ENCODE peak calls at places on chromosomes 4 and X, in four cellular contexts. One of them, this sample, is unnamed. For H3K4me1, the result is how much of the 10 kb centered on the place peaks cover.

GRCh38 chr4:139988863-139989765 is 164.9 kb downstream of the MAML3 start:
- DNase-seq in psoas muscle: peak
- DNase-seq in left ventricle myocardium inferior: no peak
- DNase-seq in stomach: peak
- DNase-seq in this sample: no peak

GRCh38 chr4:37662861-37663390 is 23.2 kb downstream of the RELL1 start:
- DNase-seq in psoas muscle: no peak
- DNase-seq in left ventricle myocardium inferior: peak
- DNase-seq in stomach: no peak
- DNase-seq in this sample: no peak

GRCh38 chr4:100894339-100894870 is 376.6 kb upstream of the EMCN start:
- DNase-seq in psoas muscle: no peak
- DNase-seq in left ventricle myocardium inferior: no peak
- DNase-seq in stomach: no peak
- DNase-seq in this sample: no peak

GRCh38 chr4:102535398-102536082 is 34.4 kb downstream of the NFKB1 start:
- DNase-seq in psoas muscle: no peak
- DNase-seq in left ventricle myocardium inferior: no peak
- DNase-seq in stomach: no peak
- DNase-seq in this sample: no peak

GRCh38 chr4:156906325-156906724 is 65.3 kb downstream of the PDGFC start:
- DNase-seq in psoas muscle: no peak
- DNase-seq in left ventricle myocardium inferior: no peak
- DNase-seq in stomach: no peak
- DNase-seq in this sample: no peak

GRCh38 chrX:24339911-24340310 is 20.5 kb upstream of the SUPT20HL1 start:
- DNase-seq in psoas muscle: no peak
- DNase-seq in left ventricle myocardium inferior: no peak
- DNase-seq in stomach: no peak
- DNase-seq in this sample: no peak

GRCh38 chr4:81602853-81603252 is 131.1 kb upstream of the RASGEF1B start:
- DNase-seq in psoas muscle: no peak
- DNase-seq in left ventricle myocardium inferior: no peak
- DNase-seq in stomach: no peak
- DNase-seq in this sample: no peak

GRCh38 chr4:40763228-40763716 is 13.5 kb downstream of the NSUN7 start:
- DNase-seq in psoas muscle: no peak
- DNase-seq in left ventricle myocardium inferior: no peak
- DNase-seq in stomach: no peak
- DNase-seq in this sample: no peak

GRCh38 chr4:143202824-143203223 is 18.1 kb downstream of the USP38 start:
- DNase-seq in psoas muscle: no peak
- DNase-seq in left ventricle myocardium inferior: no peak
- DNase-seq in stomach: no peak
- DNase-seq in this sample: no peak

GRCh38 chr4:121428721-121429120 is 47.9 kb upstream of the QRFPR start:
- DNase-seq in psoas muscle: no peak
- DNase-seq in left ventricle myocardium inferior: no peak
- DNase-seq in stomach: no peak
- DNase-seq in this sample: no peak

GRCh38 chr4:93888768-93889167 is 60.2 kb downstream of the ATOH1 start:
- DNase-seq in psoas muscle: no peak
- DNase-seq in left ventricle myocardium inferior: no peak
- DNase-seq in stomach: no peak
- DNase-seq in this sample: no peak

GRCh38 chr4:61723492-61723891 is 523.4 kb downstream of the ADGRL3 start:
- DNase-seq in psoas muscle: no peak
- DNase-seq in left ventricle myocardium inferior: no peak
- DNase-seq in stomach: no peak
- DNase-seq in this sample: no peak

GRCh38 chrX:2610246-2611170 is 80.6 kb upstream of the CD99 start:
- DNase-seq in psoas muscle: no peak
- DNase-seq in left ventricle myocardium inferior: no peak
- DNase-seq in stomach: no peak
- DNase-seq in this sample: no peak

GRCh38 chrX:2608638-2609430 is 82.3 kb upstream of the CD99 start:
- DNase-seq in psoas muscle: peak
- DNase-seq in left ventricle myocardium inferior: peak
- DNase-seq in stomach: peak
- DNase-seq in this sample: peak

GRCh38 chrX:2614911-2615310 is 76.2 kb upstream of the CD99 start:
- DNase-seq in psoas muscle: no peak
- DNase-seq in left ventricle myocardium inferior: no peak
- DNase-seq in stomach: no peak
- DNase-seq in this sample: no peak

GRCh38 chrX:2607113-2607512 is 84.0 kb upstream of the CD99 start:
- DNase-seq in psoas muscle: no peak
- DNase-seq in left ventricle myocardium inferior: no peak
- DNase-seq in stomach: no peak
- DNase-seq in this sample: no peak

GRCh38 chrX:2609431-2610238 is 81.5 kb upstream of the CD99 start:
- DNase-seq in psoas muscle: no peak
- DNase-seq in left ventricle myocardium inferior: no peak
- DNase-seq in stomach: no peak
- DNase-seq in this sample: no peak
- TF ChIP-seq CTCF in psoas muscle: peak
- TF ChIP-seq CTCF in left ventricle myocardium inferior: peak
- TF ChIP-seq CTCF in stomach: no peak
- TF ChIP-seq CTCF in this sample: peak

GRCh38 chr4:2837904-2838496 is 5.6 kb upstream of the ADD1 start:
- DNase-seq in psoas muscle: no peak
- DNase-seq in left ventricle myocardium inferior: no peak
- DNase-seq in stomach: peak
- DNase-seq in this sample: peak

GRCh38 chr4:2837110-2837903 is 6.3 kb upstream of the ADD1 start:
- DNase-seq in psoas muscle: no peak
- DNase-seq in left ventricle myocardium inferior: no peak
- DNase-seq in stomach: peak
- DNase-seq in this sample: peak

GRCh38 chr4:2836391-2836859 is 7.2 kb upstream of the ADD1 start:
- DNase-seq in psoas muscle: no peak
- DNase-seq in left ventricle myocardium inferior: peak
- DNase-seq in stomach: peak
- DNase-seq in this sample: peak

GRCh38 chr4:2835978-2836377 is 7.7 kb upstream of the ADD1 start:
- DNase-seq in psoas muscle: no peak
- DNase-seq in left ventricle myocardium inferior: peak
- DNase-seq in stomach: peak
- DNase-seq in this sample: no peak

DNA sequence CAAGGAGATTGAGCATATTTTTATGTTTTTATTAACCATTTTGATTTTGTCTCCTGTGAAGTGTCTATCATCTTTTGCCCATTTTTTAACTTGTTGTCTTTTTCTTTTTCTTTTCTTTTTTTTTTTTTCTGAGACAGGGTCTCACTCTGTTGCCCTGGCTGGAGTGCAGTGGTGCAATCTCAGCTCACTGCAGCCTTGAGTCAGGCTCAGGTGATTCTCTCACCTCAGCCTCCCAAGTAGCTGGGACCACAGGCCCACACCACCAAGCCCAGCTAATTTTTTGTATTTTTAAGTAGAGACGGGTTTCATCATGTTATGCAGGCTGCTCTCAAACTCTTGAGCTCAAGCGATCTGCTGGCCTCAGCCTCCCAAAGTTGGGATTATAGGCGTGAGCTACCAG is 4.6 kb upstream of the ADD1 start:
- DNase-seq in psoas muscle: no peak
- DNase-seq in left ventricle myocardium inferior: no peak
- DNase-seq in stomach: no peak
- DNase-seq in this sample: no peak
- H3K4me1 ChIP-seq in psoas muscle: under half
- H3K4me1 ChIP-seq in left ventricle myocardium inferior: half or more
- H3K4me1 ChIP-seq in stomach: under half
- H3K4me1 ChIP-seq in this sample: half or more

GRCh38 chr4:78902313-78902712 is 36.9 kb downstream of the PAQR3 start:
- DNase-seq in psoas muscle: no peak
- DNase-seq in left ventricle myocardium inferior: no peak
- DNase-seq in stomach: no peak
- DNase-seq in this sample: no peak
- H3K27ac ChIP-seq in psoas muscle: no peak
- H3K27ac ChIP-seq in left ventricle myocardium inferior: no peak
- H3K27ac ChIP-seq in stomach: no peak
- H3K27ac ChIP-seq in this sample: no peak

GRCh38 chr4:174523003-174523693 is 860 bp upstream of the HPGD start:
- DNase-seq in psoas muscle: no peak
- DNase-seq in left ventricle myocardium inferior: no peak
- DNase-seq in stomach: no peak
- DNase-seq in this sample: no peak

GRCh38 chr4:174524242-174524641 is 2.0 kb upstream of the HPGD start:
- DNase-seq in psoas muscle: no peak
- DNase-seq in left ventricle myocardium inferior: no peak
- DNase-seq in stomach: peak
- DNase-seq in this sample: no peak

GRCh38 chr4:174522183-174523002 is at the start of gene HPGD:
- DNase-seq in psoas muscle: peak
- DNase-seq in left ventricle myocardium inferior: peak
- DNase-seq in stomach: peak
- DNase-seq in this sample: peak

GRCh38 chr4:174520655-174521054 is 1.6 kb downstream of the HPGD start:
- DNase-seq in psoas muscle: no peak
- DNase-seq in left ventricle myocardium inferior: no peak
- DNase-seq in stomach: no peak
- DNase-seq in this sample: no peak

GRCh38 chr4:174521800-174522182 is 497 bp downstream of the HPGD start:
- DNase-seq in psoas muscle: no peak
- DNase-seq in left ventricle myocardium inferior: no peak
- DNase-seq in stomach: peak
- DNase-seq in this sample: peak
- TF ChIP-seq CTCF in psoas muscle: no peak
- TF ChIP-seq CTCF in left ventricle myocardium inferior: no peak
- TF ChIP-seq CTCF in stomach: no peak
- TF ChIP-seq CTCF in this sample: no peak

This sample was measured in lower lobe of right lung.